ENCODE peak calls at places on chromosome 3, in five cellular contexts. Z, L, N, E and G are unnamed samples.
A peak's percentile ranks its signal among the peaks of the same experiment; 100 is the strongest.

GRCh38 chr3:134652886-134653630 is 2.2 kb upstream of the KY start:
- DNase-seq in Z (no peak), L (no peak), N (no peak), E (no peak), G (no peak)

GRCh38 chr3:116378077-116378476 is 67.2 kb downstream of the LSAMP start:
- DNase-seq in Z (no peak), L (no peak), N (no peak), E (no peak), G (no peak)

GRCh38 chr3:186102687-186103086 is 6.2 kb downstream of the ETV5 start:
- DNase-seq in Z (no peak), L (no peak), N (no peak), E (peak; percentile 22), G (peak; percentile 66)

GRCh38 chr3:184751204-184751809 is 39.4 kb upstream of the MAGEF1 start:
- DNase-seq in Z (no peak), L (no peak), N (no peak), E (no peak), G (no peak)

GRCh38 chr3:49869525-49870126 is at the start of gene CAMKV:
- DNase-seq in Z (peak; percentile 70), L (no peak), N (no peak), E (no peak), G (peak; percentile 88)

GRCh38 chr3:155581579-155581978 is 163.3 kb downstream of the PLCH1 start:
- DNase-seq in Z (no peak), L (no peak), N (no peak), E (no peak), G (no peak)

GRCh38 chr3:22988566-22988965 is 214.6 kb upstream of the UBE2E2 start:
- DNase-seq in Z (no peak), L (no peak), N (no peak), E (no peak), G (no peak)

GRCh38 chr3:123934250-123934649 is 26.8 kb downstream of the CCDC14 start:
- DNase-seq in Z (no peak), L (no peak), N (no peak), E (no peak), G (no peak)

GRCh38 chr3:66048051-66048395 is 9.3 kb upstream of the MAGI1 start:
- DNase-seq in Z (no peak), L (no peak), N (no peak), E (peak; percentile 54), G (no peak)

GRCh38 chr3:150722267-150722666 is 18.5 kb upstream of the ERICH6 start:
- DNase-seq in Z (no peak), L (no peak), N (no peak), E (no peak), G (no peak)

GRCh38 chr3:101687142-101687931 is 819 bp upstream of the RPL24 start:
- DNase-seq in Z (no peak), L (no peak), N (no peak), E (no peak), G (peak; percentile 49)

GRCh38 chr3:165728924-165729323 is 108.3 kb downstream of the BCHE start:
- DNase-seq in Z (no peak), L (no peak), N (no peak), E (no peak), G (no peak)

GRCh38 chr3:165729756-165730155 is 107.5 kb downstream of the BCHE start:
- DNase-seq in Z (no peak), L (no peak), N (no peak), E (no peak), G (no peak)

DNA sequence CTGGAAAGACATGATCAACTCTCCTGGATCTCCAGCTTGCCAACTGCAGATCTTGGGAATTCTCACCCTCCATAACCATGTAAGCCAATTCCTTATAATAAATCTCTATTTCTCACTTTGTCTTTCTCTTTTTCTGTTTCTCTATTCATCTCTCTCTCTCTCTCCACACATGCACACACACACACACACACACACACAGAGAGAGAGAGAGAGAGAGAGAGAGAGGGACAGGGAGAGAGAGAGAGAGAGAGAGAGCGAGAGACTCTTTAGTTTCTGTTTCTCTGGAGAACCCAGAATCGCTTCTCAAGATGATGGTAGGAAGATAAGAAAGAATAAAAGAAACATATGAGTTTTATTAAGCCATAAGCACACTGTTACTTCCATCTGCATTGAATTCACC is 111.9 kb downstream of the BCHE start:
- DNase-seq in Z (no peak), L (no peak), N (no peak), E (no peak), G (no peak)
- H3K9me3 ChIP-seq in Z (no peaks in the 10 kb centered on the region), L (no peaks in the 10 kb centered on the region), N (no peaks in the 10 kb centered on the region), E (peaks cover 6% of the 10 kb centered on the region), G (peaks cover 2% of the 10 kb centered on the region)

GRCh38 chr3:110623571-110623970 is 448.0 kb upstream of the NECTIN3 start:
- DNase-seq in Z (no peak), L (no peak), N (no peak), E (no peak), G (no peak)
- H3K27me3 ChIP-seq in Z (no peaks in the 10 kb centered on the region), L (no peaks in the 10 kb centered on the region), N (no peaks in the 10 kb centered on the region), E (no peaks in the 10 kb centered on the region), G (no peaks in the 10 kb centered on the region)

GRCh38 chr3:8352475-8352874 is 149.1 kb upstream of the LMCD1 start:
- DNase-seq in Z (peak; percentile 55), L (no peak), N (no peak), E (no peak), G (no peak)

GRCh38 chr3:8357859-8358258 is 143.8 kb upstream of the LMCD1 start:
- DNase-seq in Z (no peak), L (no peak), N (no peak), E (no peak), G (no peak)

GRCh38 chr3:8353364-8353763 is 148.3 kb upstream of the LMCD1 start:
- DNase-seq in Z (no peak), L (no peak), N (no peak), E (no peak), G (no peak)

DNA sequence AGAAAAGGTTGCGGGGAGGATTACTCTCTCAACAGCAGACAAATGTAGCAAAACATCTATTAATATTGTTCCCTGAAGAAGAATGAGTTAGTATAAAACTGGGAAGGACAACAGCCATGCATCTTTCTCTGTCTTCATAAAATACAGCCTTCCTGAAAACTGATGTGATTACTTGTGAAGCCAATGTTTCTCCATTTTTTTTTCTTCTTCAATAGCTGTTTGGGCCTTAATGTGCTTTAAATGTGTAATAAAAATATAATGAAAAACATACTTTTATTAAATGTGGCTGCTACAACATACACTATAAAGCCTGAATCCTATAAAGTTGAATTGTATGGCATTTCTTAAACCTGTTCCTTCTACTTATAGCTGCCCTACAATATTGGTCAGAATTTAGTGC is 146.3 kb upstream of the LMCD1 start:
- DNase-seq in Z (no peak), L (no peak), N (no peak), E (no peak), G (no peak)
- H3K9me3 ChIP-seq in Z (no peaks in the 10 kb centered on the region), L (no peaks in the 10 kb centered on the region), N (no peaks in the 10 kb centered on the region), E (no peaks in the 10 kb centered on the region), G (no peaks in the 10 kb centered on the region)

GRCh38 chr3:27960133-27960532 is 238.0 kb upstream of the EOMES start:
- DNase-seq in Z (no peak), L (no peak), N (no peak), E (peak; percentile 1), G (no peak)
- H3K27me3 ChIP-seq in Z (no peaks in the 10 kb centered on the region), L (no peaks in the 10 kb centered on the region), N (no peaks in the 10 kb centered on the region), E (no peaks in the 10 kb centered on the region), G (no peaks in the 10 kb centered on the region)

DNA sequence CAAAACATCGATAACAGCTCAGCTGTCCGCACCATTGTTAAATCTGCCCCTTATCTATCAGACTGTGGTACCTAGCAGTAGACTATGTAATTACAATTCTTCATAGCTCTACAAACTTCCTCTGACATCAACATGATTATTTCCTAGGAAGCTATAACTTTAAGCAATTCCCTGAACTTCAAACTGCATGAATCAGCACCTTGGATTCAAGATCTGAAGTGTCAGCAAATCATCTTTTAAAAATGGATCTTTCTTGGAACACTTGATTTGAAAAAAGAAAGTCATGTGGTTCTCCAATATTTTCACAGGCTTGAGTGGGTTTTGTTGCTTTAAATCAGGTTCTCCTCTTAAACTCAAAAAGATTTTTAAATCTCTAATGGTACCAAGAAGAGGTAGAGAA is 680.7 kb upstream of the LMCD1 start:
- DNase-seq in Z (no peak), L (no peak), N (no peak), E (no peak), G (no peak)
- H3K9me3 ChIP-seq in Z (no peaks in the 10 kb centered on the region), L (no peaks in the 10 kb centered on the region), N (peaks cover 32% of the 10 kb centered on the region), E (peaks cover 14% of the 10 kb centered on the region), G (no peaks in the 10 kb centered on the region)

GRCh38 chr3:57163751-57164150 is 1.4 kb downstream of the IL17RD start:
- DNase-seq in Z (no peak), L (no peak), N (no peak), E (no peak), G (no peak)

GRCh38 chr3:57165637-57166036 is 484 bp upstream of the IL17RD start:
- DNase-seq in Z (no peak), L (no peak), N (no peak), E (no peak), G (no peak)

GRCh38 chr3:57164217-57164605 is 942 bp downstream of the IL17RD start:
- DNase-seq in Z (peak; percentile 66), L (no peak), N (peak; percentile 70), E (peak; percentile 18), G (no peak)

GRCh38 chr3:57166660-57167059 is 1.5 kb upstream of the IL17RD start:
- DNase-seq in Z (no peak), L (no peak), N (no peak), E (no peak), G (no peak)

GRCh38 chr3:57164606-57165573 is at the start of gene IL17RD:
- DNase-seq in Z (peak; percentile 87), L (peak; percentile 70), N (peak; percentile 83), E (peak; percentile 64), G (peak; percentile 99)
- H3K27me3 ChIP-seq in Z (no peaks in the 10 kb centered on the region), L (no peaks in the 10 kb centered on the region), N (no peaks in the 10 kb centered on the region), E (peaks cover 40% of the 10 kb centered on the region), G (peaks cover 51% of the 10 kb centered on the region)

DNA sequence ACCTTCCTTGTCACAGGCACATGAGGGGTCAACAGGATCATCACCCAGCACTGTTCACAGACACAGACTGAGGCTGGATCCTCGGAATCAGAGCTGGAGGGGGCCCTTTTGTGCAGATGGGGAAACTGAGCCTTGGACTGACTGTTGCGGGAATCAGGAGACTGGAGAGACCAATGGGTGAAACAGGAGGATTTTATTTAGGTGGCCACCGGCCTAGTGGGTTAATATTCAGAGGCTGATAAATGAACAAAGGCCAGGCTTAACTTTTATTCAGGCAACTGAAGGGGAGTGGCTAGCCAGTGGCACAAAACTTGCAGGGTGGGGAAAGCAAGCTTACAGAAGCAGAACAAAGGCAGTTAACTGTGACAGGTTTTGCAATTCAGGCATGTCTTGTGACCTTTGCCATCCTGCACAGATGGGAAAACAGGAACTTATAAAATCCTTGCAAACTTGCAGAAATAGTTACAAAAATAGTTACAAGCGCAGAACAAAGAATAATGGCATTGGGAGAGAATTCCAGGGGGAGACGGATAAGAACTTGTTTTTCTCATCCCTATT is 25.0 kb upstream of the ACAD9 start:
- DNase-seq in Z (no peak), L (no peak), N (no peak), E (no peak), G (no peak)
- H3K9me3 ChIP-seq in Z (no peaks in the 10 kb centered on the region), L (peaks cover 9% of the 10 kb centered on the region), N (peaks cover 27% of the 10 kb centered on the region), E (peaks cover 28% of the 10 kb centered on the region), G (peaks cover 8% of the 10 kb centered on the region)

GRCh38 chr3:147408180-147409105 is 722 bp upstream of the ZIC1 start:
- DNase-seq in Z (no peak), L (no peak), N (no peak), E (no peak), G (peak; percentile 63)
- H3K27me3 ChIP-seq in Z (peaks cover 81% of the 10 kb centered on the region), L (peaks cover 15% of the 10 kb centered on the region), N (peaks cover 100% of the 10 kb centered on the region), E (peaks cover 100% of the 10 kb centered on the region), G (peaks cover 96% of the 10 kb centered on the region)